ENCODE peak calls at places on chromosomes 11 and 22, in five cellular contexts. A, E, N, T and Y are unnamed samples.

GRCh38 chr22:48376428-48376827 is 1451.2 kb downstream of the BRD1 start:
- DNase-seq in E (no peak), A (no peak), N (no peak), T (no peak), Y (no peak)

GRCh38 chr11:45224766-45225165 is 61.4 kb downstream of the SYT13 start:
- DNase-seq in A (no peak), N (no peak), E (no peak), T (no peak), Y (no peak)

GRCh38 chr11:67006029-67006884 is 16.7 kb upstream of the SYT12 start:
- DNase-seq in E (peak), A (peak), T (no peak), N (no peak), Y (no peak)

GRCh38 chr11:35418847-35419712 is at the start of gene SLC1A2:
- DNase-seq in T (no peak), A (peak), N (peak), E (peak), Y (no peak)

GRCh38 chr11:9855579-9856260 is 191.8 kb downstream of the SWAP70 start:
- DNase-seq in E (no peak), A (peak), T (no peak), N (no peak), Y (no peak)

GRCh38 chr22:21020802-21021429 is 6.0 kb downstream of the P2RX6 start:
- DNase-seq in T (no peak), N (no peak), E (no peak), A (peak), Y (no peak)

GRCh38 chr11:35525501-35526175 is at the start of gene PAMR1:
- DNase-seq in E (no peak), A (peak), N (peak), T (no peak), Y (peak)

GRCh38 chr11:46504817-46505613 is 88.8 kb downstream of the AMBRA1 start:
- DNase-seq in A (no peak), E (no peak), N (no peak), T (no peak), Y (no peak)

GRCh38 chr11:2194877-2195755 is 23.5 kb upstream of the TH start:
- DNase-seq in T (no peak), N (peak), E (peak), A (peak), Y (no peak)

GRCh38 chr22:50398698-50399648 is 55.8 kb downstream of the PPP6R2 start:
- DNase-seq in E (no peak), T (no peak), A (no peak), N (no peak), Y (no peak)

GRCh38 chr22:33917744-33918406 is 2.4 kb downstream of the LARGE1 start:
- DNase-seq in A (no peak), E (no peak), T (no peak), N (no peak), Y (no peak)

GRCh38 chr22:45309422-45310227 is at the start of gene FAM118A:
- DNase-seq in E (peak), A (peak), N (peak), T (peak), Y (peak)
- TF ChIP-seq CTCF in E (no peak), A (no peak), N (no peak), T (no peak), Y (no peak)

GRCh38 chr11:134098566-134099184 is 29.8 kb downstream of the JAM3 start:
- DNase-seq in A (peak), T (no peak), N (no peak), E (no peak), Y (no peak)
- TF ChIP-seq CTCF in A (peak), T (peak), N (peak), E (no peak), Y (peak)

DNA sequence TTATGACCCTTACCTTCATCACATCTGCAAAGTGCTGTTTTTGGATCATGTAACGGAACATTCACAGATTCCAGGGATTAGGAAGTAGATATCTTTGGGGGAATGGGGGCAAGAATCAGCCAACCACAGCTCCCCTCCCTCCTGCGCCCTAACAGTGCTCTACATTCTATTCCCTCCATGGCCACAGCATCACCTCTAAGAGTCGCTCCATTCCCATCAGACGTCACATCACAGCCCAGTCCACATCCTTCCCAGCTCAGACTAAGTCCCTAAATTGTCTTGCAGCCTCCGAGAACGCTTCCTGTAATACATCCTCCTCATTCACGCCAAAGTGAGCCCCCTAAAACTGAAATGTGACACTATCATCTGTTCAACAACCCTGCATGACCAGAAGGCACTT is 5.9 kb downstream of the SCGB1D1 start:
- DNase-seq in E (no peak), T (no peak), N (no peak), A (no peak), Y (no peak)
- TF ChIP-seq CTCF in E (no peak), T (no peak), N (no peak), A (no peak), Y (no peak)

GRCh38 chr22:26753125-26753862 is 95.9 kb downstream of the MIAT start:
- DNase-seq in N (no peak), A (no peak), E (no peak), T (no peak), Y (no peak)
- TF ChIP-seq CTCF in N (peak), A (peak), E (no peak), T (no peak), Y (no peak)

GRCh38 chr11:78216571-78217287 is 28.0 kb downstream of the USP35 start:
- DNase-seq in A (peak), T (no peak), N (no peak), E (no peak), Y (no peak)

GRCh38 chr11:78219493-78220217 is 30.9 kb downstream of the USP35 start:
- DNase-seq in E (no peak), N (no peak), T (no peak), A (no peak), Y (no peak)

GRCh38 chr11:78220218-78221157 is 31.8 kb downstream of the USP35 start:
- DNase-seq in N (no peak), E (no peak), A (no peak), T (no peak), Y (peak)

GRCh38 chr11:78217650-78218541 is 29.2 kb downstream of the USP35 start:
- DNase-seq in E (no peak), N (no peak), A (no peak), T (no peak), Y (no peak)

DNA sequence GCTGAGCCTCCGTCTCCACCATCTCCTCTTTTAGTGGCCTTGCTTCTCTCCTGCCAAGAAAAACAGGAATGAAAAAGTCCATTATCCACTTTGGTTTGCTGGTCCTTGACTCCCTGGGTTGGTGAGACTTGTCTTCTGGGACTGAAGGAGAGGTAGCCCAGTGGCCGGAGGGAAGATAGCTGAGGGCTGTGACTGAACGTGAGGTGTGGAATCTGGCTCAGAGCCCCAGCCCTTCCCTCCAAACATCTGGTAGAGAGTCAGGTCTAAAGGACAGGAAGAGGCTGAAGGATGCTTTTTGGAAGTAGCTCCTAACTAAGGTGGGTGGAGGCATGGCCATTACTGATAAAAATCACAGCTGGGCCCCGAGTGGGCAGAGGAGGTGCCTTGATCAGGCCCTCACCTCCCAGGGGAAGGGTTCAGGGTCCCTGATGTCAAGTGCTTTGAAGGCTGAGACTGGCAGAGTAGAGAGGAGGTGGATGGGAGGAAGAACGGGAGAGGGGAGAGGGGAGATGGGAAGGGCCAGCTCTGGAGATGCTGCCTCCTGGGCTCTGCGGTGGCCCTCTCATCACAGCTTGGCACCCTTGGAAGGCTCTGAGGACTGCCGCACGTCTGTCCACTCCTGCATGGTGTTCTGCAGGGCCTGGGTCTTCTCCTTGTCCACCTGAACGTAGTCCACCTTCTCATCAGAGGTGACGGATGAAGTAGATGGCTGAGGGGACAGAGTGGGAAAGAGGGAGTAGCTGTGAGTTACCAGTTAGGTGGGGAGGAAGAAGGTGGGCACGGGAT is 30.2 kb downstream of the USP35 start:
- DNase-seq in A (no peak), E (no peak), T (no peak), N (no peak), Y (no peak)
- TF ChIP-seq CTCF in A (no peak), E (no peak), T (no peak), N (no peak), Y (no peak)

GRCh38 chr22:18023509-18024275 is 669 bp downstream of the MICAL3 start:
- DNase-seq in A (peak), E (peak), T (peak), N (peak), Y (no peak)
- TF ChIP-seq CTCF in A (no peak), E (no peak), T (no peak), N (peak), Y (no peak)

GRCh38 chr11:64317961-64318693 is at the start of gene PRDX5:
- DNase-seq in N (peak), A (peak), T (peak), E (peak), Y (peak)
- TF ChIP-seq CTCF in N (peak), A (peak), T (peak), E (no peak), Y (peak)

DNA sequence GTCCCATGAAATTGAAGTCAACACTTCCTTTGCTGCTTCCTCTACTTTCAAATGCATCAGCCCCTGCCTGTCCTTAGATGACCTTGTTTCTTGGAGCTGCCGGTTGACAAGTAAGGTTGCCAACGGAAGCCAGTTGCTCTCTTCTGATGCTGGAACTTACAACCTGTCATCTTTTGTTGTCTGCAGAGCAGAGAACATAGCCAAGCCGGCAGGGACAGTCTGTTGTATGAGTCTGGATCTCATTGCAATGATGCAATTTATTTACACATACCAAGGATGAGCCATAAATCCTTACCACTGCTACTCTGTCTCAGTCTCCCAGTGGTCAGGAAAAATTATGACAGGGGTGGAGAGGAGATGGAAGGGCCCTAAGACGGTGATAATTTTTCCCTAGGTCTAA is 151.4 kb downstream of the BLID start:
- DNase-seq in T (no peak), A (peak), N (no peak), E (no peak), Y (no peak)
- TF ChIP-seq CTCF in T (no peak), A (no peak), N (no peak), E (no peak), Y (no peak)